ENCODE peak calls at places on chromosomes 4 and X, in four cellular contexts. One of them, this sample, is unnamed.

GRCh38 chrX:148530464-148531077 is 30.2 kb downstream of the AFF2 start:
- DNase-seq in omental fat pad: no peak
- DNase-seq in GM04504: no peak
- DNase-seq in lower leg skin: no peak
- DNase-seq in this sample: no peak

GRCh38 chr4:165364452-165365080 is 14.2 kb upstream of the CPE start:
- DNase-seq in GM04504: no peak
- DNase-seq in lower leg skin: no peak
- DNase-seq in omental fat pad: no peak
- DNase-seq in this sample: no peak

GRCh38 chr4:41067369-41067768 is 147.0 kb downstream of the APBB2 start:
- DNase-seq in omental fat pad: no peak
- DNase-seq in GM04504: no peak
- DNase-seq in lower leg skin: no peak
- DNase-seq in this sample: no peak

GRCh38 chrX:9310596-9310995 is 154.3 kb upstream of the TBL1X start:
- DNase-seq in GM04504: peak
- DNase-seq in lower leg skin: no peak
- DNase-seq in omental fat pad: no peak
- DNase-seq in this sample: no peak

GRCh38 chr4:147808447-147808846 is 76.6 kb downstream of the ARHGAP10 start:
- DNase-seq in lower leg skin: no peak
- DNase-seq in GM04504: no peak
- DNase-seq in omental fat pad: no peak
- DNase-seq in this sample: no peak

GRCh38 chr4:41994461-41994860 is 4.1 kb downstream of the SLC30A9 start:
- DNase-seq in lower leg skin: no peak
- DNase-seq in GM04504: no peak
- DNase-seq in omental fat pad: no peak
- DNase-seq in this sample: no peak

GRCh38 chr4:151952711-151953254 is 192.0 kb upstream of the GATB start:
- DNase-seq in omental fat pad: no peak
- DNase-seq in GM04504: no peak
- DNase-seq in lower leg skin: no peak
- DNase-seq in this sample: no peak

GRCh38 chr4:168796362-168797106 is 213.5 kb downstream of the CBR4 start:
- DNase-seq in lower leg skin: no peak
- DNase-seq in GM04504: no peak
- DNase-seq in omental fat pad: no peak
- DNase-seq in this sample: no peak

GRCh38 chr4:13627185-13627605 is 330 bp downstream of the BOD1L1 start:
- DNase-seq in GM04504: no peak
- DNase-seq in lower leg skin: no peak
- DNase-seq in omental fat pad: no peak
- DNase-seq in this sample: no peak

GRCh38 chr4:144421839-144422565 is 224.0 kb upstream of the HHIP start:
- DNase-seq in GM04504: no peak
- DNase-seq in lower leg skin: no peak
- DNase-seq in omental fat pad: no peak
- DNase-seq in this sample: no peak

GRCh38 chr4:46793036-46793435 is 116.0 kb downstream of the COX7B2 start:
- DNase-seq in GM04504: no peak
- DNase-seq in lower leg skin: no peak
- DNase-seq in omental fat pad: no peak
- DNase-seq in this sample: no peak

GRCh38 chr4:121784975-121785374 is 16.1 kb upstream of the EXOSC9 start:
- DNase-seq in lower leg skin: no peak
- DNase-seq in GM04504: peak
- DNase-seq in omental fat pad: no peak
- DNase-seq in this sample: no peak

GRCh38 chrX:34810364-34810763 is 132.2 kb upstream of the FAM47B start:
- DNase-seq in GM04504: no peak
- DNase-seq in omental fat pad: no peak
- DNase-seq in lower leg skin: no peak
- DNase-seq in this sample: no peak

GRCh38 chrX:154600962-154601374 is 16.0 kb downstream of the CTAG1A start:
- DNase-seq in omental fat pad: no peak
- DNase-seq in GM04504: no peak
- DNase-seq in lower leg skin: no peak
- DNase-seq in this sample: no peak

GRCh38 chrX:154696328-154697045 is 43.1 kb upstream of the CTAG2 start:
- DNase-seq in lower leg skin: peak
- DNase-seq in GM04504: peak
- DNase-seq in omental fat pad: no peak
- DNase-seq in this sample: no peak

GRCh38 chrX:119004920-119005524 is 30.6 kb downstream of the LONRF3 start:
- DNase-seq in GM04504: peak
- DNase-seq in omental fat pad: no peak
- DNase-seq in lower leg skin: peak
- DNase-seq in this sample: peak

GRCh38 chrX:124023838-124024238 is 62.3 kb downstream of the STAG2 start:
- DNase-seq in GM04504: peak
- DNase-seq in lower leg skin: no peak
- DNase-seq in omental fat pad: no peak
- DNase-seq in this sample: no peak

GRCh38 chrX:142036111-142036510 is 132.4 kb downstream of the MAGEC1 start:
- DNase-seq in lower leg skin: no peak
- DNase-seq in omental fat pad: no peak
- DNase-seq in GM04504: peak
- DNase-seq in this sample: no peak

GRCh38 chr4:38310446-38311043 is 350.3 kb downstream of the PTTG2 start:
- DNase-seq in omental fat pad: no peak
- DNase-seq in GM04504: no peak
- DNase-seq in lower leg skin: no peak
- DNase-seq in this sample: peak

GRCh38 chrX:23557070-23557469 is 110.2 kb upstream of the PRDX4 start:
- DNase-seq in omental fat pad: no peak
- DNase-seq in GM04504: no peak
- DNase-seq in lower leg skin: no peak
- DNase-seq in this sample: no peak

GRCh38 chr4:110164856-110165255 is 33.6 kb downstream of the ELOVL6 start:
- DNase-seq in lower leg skin: no peak
- DNase-seq in omental fat pad: no peak
- DNase-seq in GM04504: no peak
- DNase-seq in this sample: no peak

GRCh38 chr4:133555671-133556070 is 406.6 kb downstream of the PCDH10 start:
- DNase-seq in GM04504: no peak
- DNase-seq in lower leg skin: no peak
- DNase-seq in omental fat pad: no peak
- DNase-seq in this sample: no peak

GRCh38 chr4:175308236-175308635 is 390.1 kb downstream of the ADAM29 start:
- DNase-seq in omental fat pad: no peak
- DNase-seq in lower leg skin: no peak
- DNase-seq in GM04504: no peak
- DNase-seq in this sample: no peak

GRCh38 chrX:3548743-3549441 is 164.6 kb downstream of the PRKX start:
- DNase-seq in GM04504: peak
- DNase-seq in omental fat pad: no peak
- DNase-seq in lower leg skin: no peak
- DNase-seq in this sample: no peak

GRCh38 chr4:27921236-27921635 is 1060.6 kb downstream of the STIM2 start:
- DNase-seq in lower leg skin: no peak
- DNase-seq in omental fat pad: no peak
- DNase-seq in GM04504: no peak
- DNase-seq in this sample: no peak

GRCh38 chrX:4710618-4711433 is 997.4 kb upstream of the PRKX start:
- DNase-seq in lower leg skin: no peak
- DNase-seq in GM04504: no peak
- DNase-seq in omental fat pad: no peak
- DNase-seq in this sample: no peak

GRCh38 chr4:159758061-159758460 is 655.2 kb downstream of the RAPGEF2 start:
- DNase-seq in omental fat pad: no peak
- DNase-seq in lower leg skin: no peak
- DNase-seq in GM04504: no peak
- DNase-seq in this sample: no peak

GRCh38 chr4:100841911-100842310 is 324.1 kb upstream of the EMCN start:
- DNase-seq in lower leg skin: no peak
- DNase-seq in GM04504: no peak
- DNase-seq in omental fat pad: no peak
- DNase-seq in this sample: no peak

GRCh38 chrX:23332101-23332887 is 2.4 kb upstream of the PTCHD1 start:
- DNase-seq in GM04504: no peak
- DNase-seq in omental fat pad: no peak
- DNase-seq in lower leg skin: no peak
- DNase-seq in this sample: no peak